ENCODE peak calls at places on chromosome 21, in eight cellular contexts. One of them, this sample, is unnamed.
A peak's percentile ranks its signal among the peaks of the same experiment; 100 is the strongest.

GRCh38 chr21:41940431-41940830 is 13.4 kb downstream of the C2CD2 start:
- DNase-seq in tibial artery: no peak
- DNase-seq in upper lobe of right lung: no peak
- DNase-seq in cardiac fibroblast: no peak
- DNase-seq in GM20000: no peak
- DNase-seq in HL-60: no peak
- DNase-seq in AG04450: no peak
- DNase-seq in pancreas: no peak
- DNase-seq in this sample: no peak

GRCh38 chr21:16285646-16286223 is 556.0 kb downstream of the USP25 start:
- DNase-seq in tibial artery: no peak
- DNase-seq in upper lobe of right lung: no peak
- DNase-seq in cardiac fibroblast: no peak
- DNase-seq in GM20000: no peak
- DNase-seq in HL-60: no peak
- DNase-seq in AG04450: no peak
- DNase-seq in pancreas: no peak
- DNase-seq in this sample: no peak

GRCh38 chr21:8994640-8995511 is 1526.5 kb upstream of the TPTE start:
- DNase-seq in tibial artery: no peak
- DNase-seq in upper lobe of right lung: no peak
- DNase-seq in cardiac fibroblast: no peak
- DNase-seq in GM20000: no peak
- DNase-seq in HL-60: no peak
- DNase-seq in AG04450: no peak
- DNase-seq in pancreas: no peak
- DNase-seq in this sample: no peak

GRCh38 chr21:15029077-15029476 is 35.7 kb downstream of the NRIP1 start:
- DNase-seq in tibial artery: no peak
- DNase-seq in upper lobe of right lung: no peak
- DNase-seq in cardiac fibroblast: no peak
- DNase-seq in GM20000: no peak
- DNase-seq in HL-60: no peak
- DNase-seq in AG04450: no peak
- DNase-seq in pancreas: no peak
- DNase-seq in this sample: no peak

GRCh38 chr21:15986277-15986676 is 256.5 kb downstream of the USP25 start:
- DNase-seq in tibial artery: no peak
- DNase-seq in upper lobe of right lung: no peak
- DNase-seq in cardiac fibroblast: no peak
- DNase-seq in GM20000: no peak
- DNase-seq in HL-60: no peak
- DNase-seq in AG04450: no peak
- DNase-seq in pancreas: no peak
- DNase-seq in this sample: no peak

GRCh38 chr21:17451364-17451869 is 61.4 kb upstream of the CXADR start:
- DNase-seq in tibial artery: peak; percentile 70
- DNase-seq in upper lobe of right lung: no peak
- DNase-seq in cardiac fibroblast: peak; percentile 84
- DNase-seq in GM20000: no peak
- DNase-seq in HL-60: no peak
- DNase-seq in AG04450: peak; percentile 50
- DNase-seq in pancreas: no peak
- DNase-seq in this sample: peak; percentile 35

GRCh38 chr21:43277481-43278351 is 108.9 kb downstream of the CRYAA start:
- DNase-seq in tibial artery: no peak
- DNase-seq in upper lobe of right lung: peak; percentile 82
- DNase-seq in cardiac fibroblast: no peak
- DNase-seq in GM20000: no peak
- DNase-seq in HL-60: no peak
- DNase-seq in AG04450: no peak
- DNase-seq in pancreas: no peak
- DNase-seq in this sample: no peak

GRCh38 chr21:41360072-41360821 is 1.6 kb upstream of the MX2 start:
- DNase-seq in tibial artery: peak; percentile 76
- DNase-seq in upper lobe of right lung: peak; percentile 68
- DNase-seq in cardiac fibroblast: peak; percentile 42
- DNase-seq in GM20000: no peak
- DNase-seq in HL-60: no peak
- DNase-seq in AG04450: peak; percentile 10
- DNase-seq in pancreas: peak; percentile 74
- DNase-seq in this sample: no peak

GRCh38 chr21:38310619-38311018 is 53.8 kb downstream of the KCNJ15 start:
- DNase-seq in tibial artery: no peak
- DNase-seq in upper lobe of right lung: no peak
- DNase-seq in cardiac fibroblast: peak; percentile 94
- DNase-seq in GM20000: no peak
- DNase-seq in HL-60: no peak
- DNase-seq in AG04450: no peak
- DNase-seq in pancreas: no peak
- DNase-seq in this sample: no peak

GRCh38 chr21:37917612-37918011 is 1.4 kb upstream of the KCNJ6 start:
- DNase-seq in tibial artery: no peak
- DNase-seq in upper lobe of right lung: no peak
- DNase-seq in cardiac fibroblast: peak; percentile 74
- DNase-seq in GM20000: no peak
- DNase-seq in HL-60: no peak
- DNase-seq in AG04450: peak; percentile 10
- DNase-seq in pancreas: no peak
- DNase-seq in this sample: no peak

GRCh38 chr21:31566061-31566460 is 93.4 kb upstream of the SOD1 start:
- DNase-seq in tibial artery: no peak
- DNase-seq in upper lobe of right lung: no peak
- DNase-seq in cardiac fibroblast: no peak
- DNase-seq in GM20000: no peak
- DNase-seq in HL-60: no peak
- DNase-seq in AG04450: no peak
- DNase-seq in pancreas: no peak
- DNase-seq in this sample: no peak
- TF ChIP-seq CTCF in tibial artery: no peak
- TF ChIP-seq CTCF in upper lobe of right lung: no peak
- TF ChIP-seq CTCF in cardiac fibroblast: no peak
- TF ChIP-seq CTCF in GM20000: no peak
- TF ChIP-seq CTCF in HL-60: no peak
- TF ChIP-seq CTCF in AG04450: no peak
- TF ChIP-seq CTCF in pancreas: no peak
- TF ChIP-seq CTCF in this sample: peak; percentile 29

GRCh38 chr21:26842976-26843911 is 2.0 kb downstream of the ADAMTS1 start:
- DNase-seq in tibial artery: peak; percentile 94
- DNase-seq in upper lobe of right lung: peak; percentile 90
- DNase-seq in cardiac fibroblast: peak; percentile 98
- DNase-seq in GM20000: no peak
- DNase-seq in HL-60: no peak
- DNase-seq in AG04450: peak; percentile 87
- DNase-seq in pancreas: peak; percentile 91
- DNase-seq in this sample: peak; percentile 95
- TF ChIP-seq CTCF in tibial artery: peak; percentile 26
- TF ChIP-seq CTCF in upper lobe of right lung: no peak
- TF ChIP-seq CTCF in cardiac fibroblast: peak; percentile 39
- TF ChIP-seq CTCF in GM20000: no peak
- TF ChIP-seq CTCF in HL-60: no peak
- TF ChIP-seq CTCF in AG04450: peak; percentile 48
- TF ChIP-seq CTCF in pancreas: no peak
- TF ChIP-seq CTCF in this sample: peak; percentile 45

GRCh38 chr21:46098303-46099141 is 610 bp downstream of the COL6A2 start:
- DNase-seq in tibial artery: peak; percentile 25
- DNase-seq in upper lobe of right lung: peak; percentile 64
- DNase-seq in cardiac fibroblast: no peak
- DNase-seq in GM20000: no peak
- DNase-seq in HL-60: no peak
- DNase-seq in AG04450: no peak
- DNase-seq in pancreas: peak; percentile 7
- DNase-seq in this sample: no peak
- TF ChIP-seq CTCF in tibial artery: no peak
- TF ChIP-seq CTCF in upper lobe of right lung: no peak
- TF ChIP-seq CTCF in cardiac fibroblast: no peak
- TF ChIP-seq CTCF in GM20000: no peak
- TF ChIP-seq CTCF in HL-60: no peak
- TF ChIP-seq CTCF in AG04450: no peak
- TF ChIP-seq CTCF in pancreas: no peak
- TF ChIP-seq CTCF in this sample: no peak

GRCh38 chr21:33857846-33858671 is 57.5 kb downstream of the ATP5PO start:
- DNase-seq in tibial artery: no peak
- DNase-seq in upper lobe of right lung: peak; percentile 40
- DNase-seq in cardiac fibroblast: no peak
- DNase-seq in GM20000: no peak
- DNase-seq in HL-60: no peak
- DNase-seq in AG04450: no peak
- DNase-seq in pancreas: no peak
- DNase-seq in this sample: no peak

GRCh38 chr21:33854604-33855003 is 61.0 kb downstream of the ATP5PO start:
- DNase-seq in tibial artery: no peak
- DNase-seq in upper lobe of right lung: no peak
- DNase-seq in cardiac fibroblast: peak; percentile 16
- DNase-seq in GM20000: no peak
- DNase-seq in HL-60: no peak
- DNase-seq in AG04450: no peak
- DNase-seq in pancreas: no peak
- DNase-seq in this sample: no peak

GRCh38 chr21:33852495-33852894 is 63.1 kb downstream of the ATP5PO start:
- DNase-seq in tibial artery: no peak
- DNase-seq in upper lobe of right lung: no peak
- DNase-seq in cardiac fibroblast: no peak
- DNase-seq in GM20000: no peak
- DNase-seq in HL-60: no peak
- DNase-seq in AG04450: no peak
- DNase-seq in pancreas: no peak
- DNase-seq in this sample: no peak

GRCh38 chr21:33856893-33857527 is 58.6 kb downstream of the ATP5PO start:
- DNase-seq in tibial artery: no peak
- DNase-seq in upper lobe of right lung: peak; percentile 29
- DNase-seq in cardiac fibroblast: no peak
- DNase-seq in GM20000: no peak
- DNase-seq in HL-60: no peak
- DNase-seq in AG04450: no peak
- DNase-seq in pancreas: no peak
- DNase-seq in this sample: no peak

GRCh38 chr21:33855190-33855589 is 60.4 kb downstream of the ATP5PO start:
- DNase-seq in tibial artery: no peak
- DNase-seq in upper lobe of right lung: no peak
- DNase-seq in cardiac fibroblast: no peak
- DNase-seq in GM20000: no peak
- DNase-seq in HL-60: no peak
- DNase-seq in AG04450: no peak
- DNase-seq in pancreas: no peak
- DNase-seq in this sample: no peak
- TF ChIP-seq CTCF in tibial artery: no peak
- TF ChIP-seq CTCF in upper lobe of right lung: no peak
- TF ChIP-seq CTCF in cardiac fibroblast: peak; percentile 5
- TF ChIP-seq CTCF in GM20000: no peak
- TF ChIP-seq CTCF in HL-60: no peak
- TF ChIP-seq CTCF in AG04450: peak; percentile 23
- TF ChIP-seq CTCF in pancreas: no peak
- TF ChIP-seq CTCF in this sample: no peak

DNA sequence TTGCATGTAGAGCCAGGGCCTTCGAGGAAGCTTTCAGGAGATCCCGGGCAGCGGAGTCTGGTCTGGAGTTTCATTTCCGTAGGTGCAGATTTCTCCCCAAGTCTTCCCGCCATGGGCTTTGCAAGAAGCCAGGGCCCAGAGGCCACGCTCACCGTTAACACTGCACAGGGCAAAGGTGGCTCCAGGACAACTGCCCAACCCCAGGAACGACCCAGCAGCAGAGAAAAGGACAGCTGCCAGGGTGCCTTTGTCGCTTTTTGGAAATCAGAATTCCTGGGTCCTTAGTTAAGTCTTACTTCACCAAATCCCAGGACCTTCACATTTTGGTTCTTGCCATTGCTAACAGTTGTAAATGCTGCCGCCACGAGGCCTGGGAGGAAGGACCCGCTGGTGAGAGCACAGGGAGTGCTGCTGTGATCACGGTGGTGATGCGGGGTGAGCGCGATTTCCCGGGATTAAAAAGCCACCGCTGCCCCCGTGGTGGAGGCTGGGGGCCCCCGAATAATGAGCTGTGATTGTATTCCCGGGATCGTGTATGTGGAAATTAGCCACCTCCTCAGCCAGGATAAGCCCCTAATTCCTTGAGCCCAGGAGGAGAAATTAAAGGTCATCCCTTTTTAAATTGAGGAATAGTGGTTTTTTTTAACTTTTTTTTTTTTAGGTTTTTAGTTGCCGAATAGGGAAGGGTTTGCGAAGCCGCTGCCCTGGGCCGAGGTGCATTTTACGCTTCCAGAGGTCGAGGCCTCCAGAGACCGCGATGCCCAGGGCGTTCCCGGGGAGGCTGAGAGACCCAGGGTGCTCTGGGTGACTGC is 8.2 kb downstream of the SIM2 start:
- DNase-seq in tibial artery: no peak
- DNase-seq in upper lobe of right lung: peak; percentile 42
- DNase-seq in cardiac fibroblast: peak; percentile 49
- DNase-seq in GM20000: peak; percentile 43
- DNase-seq in HL-60: no peak
- DNase-seq in AG04450: no peak
- DNase-seq in pancreas: no peak
- DNase-seq in this sample: no peak
- TF ChIP-seq CTCF in tibial artery: no peak
- TF ChIP-seq CTCF in upper lobe of right lung: no peak
- TF ChIP-seq CTCF in cardiac fibroblast: no peak
- TF ChIP-seq CTCF in GM20000: no peak
- TF ChIP-seq CTCF in HL-60: no peak
- TF ChIP-seq CTCF in AG04450: peak; percentile 23
- TF ChIP-seq CTCF in pancreas: no peak
- TF ChIP-seq CTCF in this sample: no peak

GRCh38 chr21:31213787-31214186 is 130.3 kb downstream of the TIAM1 start:
- DNase-seq in tibial artery: no peak
- DNase-seq in upper lobe of right lung: no peak
- DNase-seq in cardiac fibroblast: peak; percentile 18
- DNase-seq in GM20000: no peak
- DNase-seq in HL-60: no peak
- DNase-seq in AG04450: no peak
- DNase-seq in pancreas: no peak
- DNase-seq in this sample: no peak
- TF ChIP-seq CTCF in tibial artery: no peak
- TF ChIP-seq CTCF in upper lobe of right lung: no peak
- TF ChIP-seq CTCF in cardiac fibroblast: no peak
- TF ChIP-seq CTCF in GM20000: no peak
- TF ChIP-seq CTCF in HL-60: no peak
- TF ChIP-seq CTCF in AG04450: peak; percentile 23
- TF ChIP-seq CTCF in pancreas: no peak
- TF ChIP-seq CTCF in this sample: no peak

GRCh38 chr21:44300262-44300959 is 558 bp downstream of the PFKL start:
- DNase-seq in tibial artery: peak; percentile 73
- DNase-seq in upper lobe of right lung: peak; percentile 92
- DNase-seq in cardiac fibroblast: peak; percentile 40
- DNase-seq in GM20000: peak; percentile 91
- DNase-seq in HL-60: peak; percentile 71
- DNase-seq in AG04450: no peak
- DNase-seq in pancreas: peak; percentile 67
- DNase-seq in this sample: no peak
- TF ChIP-seq CTCF in tibial artery: no peak
- TF ChIP-seq CTCF in upper lobe of right lung: no peak
- TF ChIP-seq CTCF in cardiac fibroblast: no peak
- TF ChIP-seq CTCF in GM20000: no peak
- TF ChIP-seq CTCF in HL-60: no peak
- TF ChIP-seq CTCF in AG04450: no peak
- TF ChIP-seq CTCF in pancreas: no peak
- TF ChIP-seq CTCF in this sample: no peak

GRCh38 chr21:32658524-32658923 is 46.3 kb upstream of the CFAP298 start:
- DNase-seq in tibial artery: no peak
- DNase-seq in upper lobe of right lung: no peak
- DNase-seq in cardiac fibroblast: no peak
- DNase-seq in GM20000: no peak
- DNase-seq in HL-60: no peak
- DNase-seq in AG04450: no peak
- DNase-seq in pancreas: no peak
- DNase-seq in this sample: no peak

GRCh38 chr21:32648165-32648564 is 36.0 kb upstream of the CFAP298 start:
- DNase-seq in tibial artery: no peak
- DNase-seq in upper lobe of right lung: no peak
- DNase-seq in cardiac fibroblast: no peak
- DNase-seq in GM20000: no peak
- DNase-seq in HL-60: no peak
- DNase-seq in AG04450: no peak
- DNase-seq in pancreas: no peak
- DNase-seq in this sample: no peak

GRCh38 chr21:32653326-32653901 is 41.2 kb upstream of the CFAP298 start:
- DNase-seq in tibial artery: no peak
- DNase-seq in upper lobe of right lung: no peak
- DNase-seq in cardiac fibroblast: peak; percentile 42
- DNase-seq in GM20000: peak; percentile 64
- DNase-seq in HL-60: peak; percentile 29
- DNase-seq in AG04450: no peak
- DNase-seq in pancreas: peak; percentile 46
- DNase-seq in this sample: peak; percentile 3
- TF ChIP-seq CTCF in tibial artery: no peak
- TF ChIP-seq CTCF in upper lobe of right lung: peak; percentile 61
- TF ChIP-seq CTCF in cardiac fibroblast: peak; percentile 60
- TF ChIP-seq CTCF in GM20000: peak; percentile 62
- TF ChIP-seq CTCF in HL-60: peak; percentile 59
- TF ChIP-seq CTCF in AG04450: peak; percentile 60
- TF ChIP-seq CTCF in pancreas: peak; percentile 54
- TF ChIP-seq CTCF in this sample: peak; percentile 65